ENCODE peak calls at places on chromosome 12, in nine cellular contexts. Z, P, Q, B, V, A, K, E and M are unnamed samples.

GRCh38 chr12:78088391-78088832 is 257.7 kb downstream of the NAV3 start:
- DNase-seq in Q (peak; percentile 52), P (no peak), K (no peak), V (no peak), A (no peak), E (no peak), B (no peak), Z (peak; percentile 16), M (no peak)

GRCh38 chr12:123271182-123271491 is 519 bp downstream of the CDK2AP1 start:
- DNase-seq in E (no peak), Z (peak; percentile 83), Q (peak; percentile 72), B (peak; percentile 94), P (peak; percentile 68), A (peak; percentile 79), K (no peak), V (peak; percentile 90), M (peak; percentile 75)

GRCh38 chr12:19772776-19773175 is 333.5 kb downstream of the AEBP2 start:
- DNase-seq in A (no peak), Q (no peak), V (no peak), Z (no peak), P (no peak), E (no peak), B (no peak), K (no peak), M (no peak)

GRCh38 chr12:114018669-114019068 is 52.5 kb upstream of the RBM19 start:
- DNase-seq in Q (no peak), B (no peak), P (no peak), V (no peak), E (no peak), A (no peak), K (no peak), Z (no peak), M (peak; percentile 72)

GRCh38 chr12:5003025-5003666 is 40.5 kb upstream of the KCNA5 start:
- DNase-seq in B (peak; percentile 89), Z (peak; percentile 63), E (peak; percentile 13), A (peak; percentile 58), P (peak; percentile 26), Q (peak; percentile 73), K (no peak), V (peak; percentile 86), M (peak; percentile 51)

GRCh38 chr12:4355843-4356327 is 23.6 kb downstream of the FGF23 start:
- DNase-seq in K (no peak), Q (peak; percentile 34), Z (peak; percentile 22), E (no peak), B (no peak), V (peak; percentile 85), A (peak; percentile 63), P (peak; percentile 28), M (peak; percentile 3)

GRCh38 chr12:50220357-50221061 is 53.3 kb upstream of the CERS5 start:
- DNase-seq in K (no peak), P (peak; percentile 31), V (peak; percentile 53), E (no peak), Q (peak; percentile 61), B (peak; percentile 39), Z (peak; percentile 45), A (peak; percentile 41), M (peak; percentile 46)

GRCh38 chr12:27899151-27899661 is 73.3 kb downstream of the PTHLH start:
- DNase-seq in B (peak; percentile 86), Z (no peak), E (peak; percentile 98), V (no peak), A (no peak), P (no peak), K (peak; percentile 85), Q (peak; percentile 86), M (peak; percentile 44)

GRCh38 chr12:102343361-102344121 is 136.8 kb downstream of the IGF1 start:
- DNase-seq in E (no peak), P (no peak), K (peak; percentile 5), B (no peak), A (no peak), Q (no peak), V (no peak), Z (no peak), M (no peak)

GRCh38 chr12:50845021-50845647 is 2.4 kb downstream of the TMPRSS12 start:
- DNase-seq in E (no peak), Z (no peak), P (no peak), V (no peak), A (no peak), K (peak; percentile 13), Q (no peak), B (peak; percentile 12), M (no peak)

GRCh38 chr12:124809878-124810277 is 53.8 kb downstream of the SCARB1 start:
- DNase-seq in A (no peak), B (peak; percentile 49), P (no peak), K (peak; percentile 4), Q (peak; percentile 73), V (no peak), E (no peak), Z (no peak), M (peak; percentile 87)

GRCh38 chr12:94710933-94711332 is 60.6 kb upstream of the TMCC3 start:
- DNase-seq in K (no peak), V (peak; percentile 83), Z (peak; percentile 75), Q (no peak), E (no peak), P (no peak), B (peak; percentile 33), A (peak; percentile 30), M (peak; percentile 28)

GRCh38 chr12:102172436-102172835 is 25.2 kb downstream of the PMCH start:
- DNase-seq in K (no peak), V (no peak), Q (peak; percentile 35), E (peak; percentile 24), Z (no peak), B (peak; percentile 35), P (no peak), A (no peak), M (peak; percentile 22)

GRCh38 chr12:4034926-4035325 is 161.7 kb upstream of the PARP11 start:
- DNase-seq in B (no peak), V (no peak), Q (peak; percentile 46), E (no peak), Z (no peak), P (no peak), A (no peak), K (no peak), M (no peak)

GRCh38 chr12:83128529-83128928 is 441.8 kb downstream of the TMTC2 start:
- DNase-seq in Z (no peak), P (no peak), A (no peak), B (peak; percentile 13), Q (no peak), K (no peak), E (no peak), V (no peak), M (no peak)

GRCh38 chr12:129052373-129052772 is 199.1 kb downstream of the GLT1D1 start:
- DNase-seq in V (no peak), A (no peak), P (no peak), Q (no peak), B (no peak), Z (no peak), E (peak; percentile 15), K (no peak), M (no peak)

GRCh38 chr12:108616941-108617858 is 16.5 kb downstream of the SELPLG start:
- DNase-seq in B (no peak), A (peak; percentile 51), E (no peak), V (no peak), Q (no peak), P (peak; percentile 80), K (no peak), Z (peak; percentile 59), M (peak; percentile 49)

GRCh38 chr12:7667025-7667575 is 1.4 kb upstream of the APOBEC1 start:
- DNase-seq in K (no peak), Q (peak; percentile 17), E (no peak), B (peak; percentile 53), Z (peak; percentile 42), A (no peak), P (no peak), V (peak; percentile 66), M (no peak)

GRCh38 chr12:19018302-19018980 is 111.1 kb upstream of the PLEKHA5 start:
- DNase-seq in V (no peak), K (peak; percentile 65), P (no peak), E (peak; percentile 69), B (peak; percentile 73), Z (no peak), Q (no peak), A (no peak), M (peak; percentile 38)

GRCh38 chr12:54047160-54047963 is 6.3 kb upstream of the HOXC4 start:
- DNase-seq in A (no peak), E (no peak), B (no peak), K (no peak), V (no peak), Q (no peak), Z (no peak), P (no peak), M (no peak)

GRCh38 chr12:50074936-50075807 is 10.0 kb upstream of the SMARCD1 start:
- DNase-seq in B (peak; percentile 93), P (peak; percentile 69), K (no peak), Z (peak; percentile 83), Q (peak; percentile 85), V (peak; percentile 93), E (peak; percentile 52), A (peak; percentile 83), M (peak; percentile 84)

GRCh38 chr12:32535260-32535999 is 136.1 kb downstream of the FGD4 start:
- DNase-seq in B (peak; percentile 59), Z (peak; percentile 84), V (no peak), A (no peak), E (no peak), Q (peak; percentile 86), K (no peak), P (no peak), M (peak; percentile 83)

GRCh38 chr12:122081697-122082221 is 3.2 kb downstream of the MLXIP start:
- DNase-seq in A (peak; percentile 64), B (peak; percentile 59), V (peak; percentile 54), K (no peak), E (no peak), Q (peak; percentile 59), P (peak; percentile 49), Z (peak; percentile 85), M (peak; percentile 27)